ENCODE peak calls at places on chromosome 4, in nine cellular contexts. One of them, this sample, is unnamed.

GRCh38 chr4:114782842-114783595 is 184.4 kb downstream of the UGT8 start:
- DNase-seq in endodermal cell: no peak
- DNase-seq in effector memory CD4-positive, alpha-beta T cell: no peak
- DNase-seq in stimulated activated CD4-positive, alpha-beta T cell treated with anti-CD3 and anti-CD28 coated beads, TNF-alpha, amount 100 ng/mL, for 48 hours: no peak
- DNase-seq in adrenal gland: no peak
- DNase-seq in memory B cell: no peak
- DNase-seq in GM12865: no peak
- DNase-seq in tibial artery: no peak
- DNase-seq in AG20443: no peak
- DNase-seq in this sample: no peak

GRCh38 chr4:107098403-107098802 is 62.3 kb upstream of the DKK2 start:
- DNase-seq in adrenal gland: no peak
- DNase-seq in endodermal cell: peak
- DNase-seq in AG20443: no peak
- DNase-seq in stimulated activated CD4-positive, alpha-beta T cell treated with anti-CD3 and anti-CD28 coated beads, TNF-alpha, amount 100 ng/mL, for 48 hours: no peak
- DNase-seq in memory B cell: no peak
- DNase-seq in effector memory CD4-positive, alpha-beta T cell: no peak
- DNase-seq in GM12865: no peak
- DNase-seq in tibial artery: no peak
- DNase-seq in this sample: no peak

GRCh38 chr4:145865274-145865941 is 73.2 kb downstream of the ZNF827 start:
- DNase-seq in AG20443: no peak
- DNase-seq in endodermal cell: no peak
- DNase-seq in tibial artery: no peak
- DNase-seq in stimulated activated CD4-positive, alpha-beta T cell treated with anti-CD3 and anti-CD28 coated beads, TNF-alpha, amount 100 ng/mL, for 48 hours: no peak
- DNase-seq in effector memory CD4-positive, alpha-beta T cell: no peak
- DNase-seq in memory B cell: no peak
- DNase-seq in GM12865: peak
- DNase-seq in adrenal gland: no peak
- DNase-seq in this sample: no peak

GRCh38 chr4:114558446-114559020 is 40.1 kb upstream of the UGT8 start:
- DNase-seq in effector memory CD4-positive, alpha-beta T cell: no peak
- DNase-seq in adrenal gland: no peak
- DNase-seq in memory B cell: no peak
- DNase-seq in GM12865: no peak
- DNase-seq in stimulated activated CD4-positive, alpha-beta T cell treated with anti-CD3 and anti-CD28 coated beads, TNF-alpha, amount 100 ng/mL, for 48 hours: no peak
- DNase-seq in tibial artery: no peak
- DNase-seq in endodermal cell: no peak
- DNase-seq in AG20443: no peak
- DNase-seq in this sample: no peak

GRCh38 chr4:57086324-57086723 is 23.9 kb downstream of the IGFBP7 start:
- DNase-seq in adrenal gland: no peak
- DNase-seq in tibial artery: no peak
- DNase-seq in AG20443: no peak
- DNase-seq in endodermal cell: no peak
- DNase-seq in memory B cell: no peak
- DNase-seq in stimulated activated CD4-positive, alpha-beta T cell treated with anti-CD3 and anti-CD28 coated beads, TNF-alpha, amount 100 ng/mL, for 48 hours: no peak
- DNase-seq in GM12865: no peak
- DNase-seq in effector memory CD4-positive, alpha-beta T cell: no peak
- DNase-seq in this sample: no peak

GRCh38 chr4:69563424-69563823 is 67.7 kb upstream of the UGT2B4 start:
- DNase-seq in AG20443: no peak
- DNase-seq in memory B cell: no peak
- DNase-seq in adrenal gland: no peak
- DNase-seq in GM12865: no peak
- DNase-seq in effector memory CD4-positive, alpha-beta T cell: no peak
- DNase-seq in stimulated activated CD4-positive, alpha-beta T cell treated with anti-CD3 and anti-CD28 coated beads, TNF-alpha, amount 100 ng/mL, for 48 hours: no peak
- DNase-seq in endodermal cell: no peak
- DNase-seq in tibial artery: no peak
- DNase-seq in this sample: no peak

GRCh38 chr4:101306764-101307615 is 40.3 kb downstream of the PPP3CA start:
- DNase-seq in effector memory CD4-positive, alpha-beta T cell: no peak
- DNase-seq in memory B cell: no peak
- DNase-seq in tibial artery: no peak
- DNase-seq in GM12865: no peak
- DNase-seq in adrenal gland: no peak
- DNase-seq in AG20443: no peak
- DNase-seq in endodermal cell: no peak
- DNase-seq in stimulated activated CD4-positive, alpha-beta T cell treated with anti-CD3 and anti-CD28 coated beads, TNF-alpha, amount 100 ng/mL, for 48 hours: no peak
- DNase-seq in this sample: no peak

GRCh38 chr4:116357758-116358157 is 727.6 kb downstream of the TRAM1L1 start:
- DNase-seq in GM12865: peak
- DNase-seq in stimulated activated CD4-positive, alpha-beta T cell treated with anti-CD3 and anti-CD28 coated beads, TNF-alpha, amount 100 ng/mL, for 48 hours: peak
- DNase-seq in memory B cell: no peak
- DNase-seq in AG20443: no peak
- DNase-seq in tibial artery: no peak
- DNase-seq in endodermal cell: no peak
- DNase-seq in adrenal gland: no peak
- DNase-seq in effector memory CD4-positive, alpha-beta T cell: no peak
- DNase-seq in this sample: no peak

GRCh38 chr4:152938237-152938969 is 2.3 kb downstream of the FHDC1 start:
- DNase-seq in endodermal cell: peak
- DNase-seq in memory B cell: no peak
- DNase-seq in effector memory CD4-positive, alpha-beta T cell: no peak
- DNase-seq in tibial artery: no peak
- DNase-seq in stimulated activated CD4-positive, alpha-beta T cell treated with anti-CD3 and anti-CD28 coated beads, TNF-alpha, amount 100 ng/mL, for 48 hours: no peak
- DNase-seq in adrenal gland: no peak
- DNase-seq in AG20443: peak
- DNase-seq in GM12865: no peak
- DNase-seq in this sample: no peak